ENCODE peak calls at places on chromosomes 3 and 15, in six cellular contexts. E is IMR-90, F is GM23338, Y is pancreas, P is breast epithelium, Z is psoas muscle. D is an unnamed sample.

GRCh38 chr3:124439586-124439985 is 290.7 kb upstream of the UMPS start:
- DNase-seq in E (no peak), F (peak; percentile 21), Y (no peak), P (no peak), Z (no peak), D (no peak)

GRCh38 chr3:171810278-171811058 is at the start of gene PLD1:
- DNase-seq in E (peak; percentile 79), F (peak; percentile 71), Y (peak; percentile 89), P (peak; percentile 70), Z (peak; percentile 83), D (peak; percentile 91)

GRCh38 chr15:70158309-70158995 is 60.7 kb upstream of the TLE3 start:
- DNase-seq in E (no peak), F (no peak), Y (no peak), P (peak; percentile 33), Z (no peak), D (no peak)

GRCh38 chr15:85826756-85827515 is 32.2 kb upstream of the KLHL25 start:
- DNase-seq in E (peak; percentile 22), F (no peak), Y (no peak), P (no peak), Z (no peak), D (no peak)

GRCh38 chr3:32791833-32792232 is 26.0 kb upstream of the TRIM71 start:
- DNase-seq in E (no peak), F (no peak), Y (no peak), P (no peak), Z (no peak), D (no peak)

GRCh38 chr15:85379403-85380131 is 836 bp upstream of the AKAP13 start:
- DNase-seq in E (no peak), F (peak; percentile 28), Y (peak; percentile 35), P (no peak), Z (no peak), D (no peak)

GRCh38 chr3:151197981-151198767 is 4.8 kb downstream of the GPR171 start:
- DNase-seq in E (peak; percentile 74), F (no peak), Y (no peak), P (no peak), Z (no peak), D (no peak)

GRCh38 chr3:40207796-40208195 is 101.7 kb upstream of the EIF1B start:
- DNase-seq in E (no peak), F (no peak), Y (no peak), P (no peak), Z (no peak), D (no peak)

GRCh38 chr15:85766007-85766831 is 28.5 kb downstream of the KLHL25 start:
- DNase-seq in E (no peak), F (no peak), Y (no peak), P (no peak), Z (no peak), D (no peak)

GRCh38 chr3:9902372-9903237 is at the start of gene IL17RE:
- DNase-seq in E (no peak), F (peak; percentile 55), Y (peak; percentile 53), P (peak; percentile 63), Z (no peak), D (peak; percentile 80)

GRCh38 chr3:181103605-181104004 is 114.1 kb upstream of the DNAJC19 start:
- DNase-seq in E (no peak), F (peak; percentile 93), Y (no peak), P (no peak), Z (no peak), D (no peak)

GRCh38 chr15:57322602-57323250 is 53.6 kb upstream of the CGNL1 start:
- DNase-seq in E (no peak), F (no peak), Y (no peak), P (no peak), Z (no peak), D (no peak)

GRCh38 chr15:77507151-77507847 is 86.6 kb downstream of the HMG20A start:
- DNase-seq in E (no peak), F (no peak), Y (peak; percentile 63), P (peak; percentile 71), Z (peak; percentile 79), D (peak; percentile 78)

GRCh38 chr3:146636881-146637280 is 31.7 kb upstream of the PLSCR5 start:
- DNase-seq in E (no peak), F (no peak), Y (no peak), P (no peak), Z (no peak), D (no peak)

DNA sequence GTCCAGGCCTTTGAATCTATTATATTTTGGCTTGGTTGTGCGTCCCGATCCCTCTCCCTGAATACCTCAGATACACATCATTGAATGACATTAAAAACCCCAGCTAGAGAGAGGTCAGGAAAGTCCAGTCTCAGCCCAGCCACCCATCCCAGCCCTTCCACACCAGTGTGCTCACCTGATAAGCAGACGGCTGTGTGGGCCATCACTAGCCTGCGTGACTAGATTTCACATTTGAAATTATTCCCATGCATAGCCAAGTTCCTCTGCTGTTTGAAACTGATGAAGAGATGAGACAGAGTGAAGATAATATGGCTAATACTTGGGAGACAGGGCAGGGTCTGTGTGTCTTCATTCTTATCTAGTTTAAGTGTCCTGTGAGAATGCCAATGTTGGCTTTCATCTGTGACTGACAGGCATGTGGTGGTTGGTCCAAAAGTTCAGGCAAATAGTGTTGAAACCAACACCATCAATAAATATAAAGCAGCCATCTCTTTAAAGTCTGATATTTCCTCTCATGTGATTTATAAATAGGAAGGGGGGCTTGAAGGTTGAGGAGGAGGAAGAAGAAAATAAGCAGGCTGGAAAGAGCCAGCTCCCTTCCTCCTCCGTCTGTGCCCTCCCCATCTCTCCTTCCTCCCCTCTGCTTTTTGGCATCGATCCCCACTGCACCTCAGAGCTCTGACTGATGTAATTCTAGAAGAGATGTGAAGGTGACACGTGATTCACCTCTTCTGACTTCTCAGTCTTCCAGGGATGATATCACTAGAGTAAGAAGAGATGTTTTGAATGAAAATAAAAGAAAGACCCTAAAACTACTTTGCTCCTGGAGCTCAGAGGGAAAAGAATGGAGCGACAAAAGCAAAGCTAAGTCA is 5.1 kb downstream of the FAM43A start:
- DNase-seq in E (peak; percentile 59), F (no peak), Y (no peak), P (no peak), Z (no peak), D (no peak)
- H3K27ac ChIP-seq in E (no peak overlapping the region), F (no peak overlapping the region), Y (no peak overlapping the region), P (peak overlapping the region; percentile 32), Z (no peak overlapping the region), D (no peak overlapping the region)

GRCh38 chr15:42730536-42730935 is 6.4 kb downstream of the CDAN1 start:
- DNase-seq in E (no peak), F (no peak), Y (no peak), P (no peak), Z (no peak), D (no peak)
- H3K36me3 ChIP-seq in E (peaks cover 83% of the 10 kb centered on the region), F (peaks cover 19% of the 10 kb centered on the region), Y (peaks cover 5% of the 10 kb centered on the region), P (peaks cover 5% of the 10 kb centered on the region), Z (peaks cover 100% of the 10 kb centered on the region), D (peaks cover 93% of the 10 kb centered on the region)

GRCh38 chr3:159664011-159664410 is 324.6 kb upstream of the IL12A start:
- DNase-seq in E (peak; percentile 5), F (no peak), Y (no peak), P (no peak), Z (no peak), D (no peak)
- TF ChIP-seq CTCF in E (no peak), F (no peak), Y (no peak), P (no peak), Z (no peak), D (no peak)

GRCh38 chr15:65634381-65634780 is 12.6 kb downstream of the SLC24A1 start:
- DNase-seq in E (no peak), F (no peak), Y (no peak), P (no peak), Z (no peak), D (no peak)
- H3K27ac ChIP-seq in E (no peak overlapping the region), F (no peak overlapping the region), Y (no peak overlapping the region), P (no peak overlapping the region), Z (no peak overlapping the region), D (no peak overlapping the region)

D was measured in tibial artery.